ENCODE peak calls at places on chromosome 19, in ten cellular contexts. I is activated CD8-positive, alpha-beta T cell treated with anti-CD3 and anti-CD28 coated beads for 36 hours; R is BJ; H is glutamatergic neuron; G is fibroblast of villous mesenchyme; B is fibroblast of lung; S is adrenal gland; O is GM12865; D is tibial artery; T is Caco-2. E is an unnamed sample.

GRCh38 chr19:11887247-11887617 is 350 bp upstream of the ZNF69 start:
- DNase-seq in I (no peak), R (no peak), H (peak; percentile 22), G (no peak), B (peak; percentile 24), S (no peak), O (no peak), D (no peak), T (no peak), E (no peak)

GRCh38 chr19:9936151-9937000 is at the start of gene OLFM2:
- DNase-seq in I (peak; percentile 33), R (no peak), H (peak; percentile 73), G (no peak), B (no peak), S (peak; percentile 61), O (no peak), D (no peak), T (no peak), E (no peak)

GRCh38 chr19:3272952-3273351 is 48.5 kb downstream of the CELF5 start:
- DNase-seq in I (no peak), R (no peak), H (no peak), G (no peak), B (no peak), S (no peak), O (no peak), D (no peak), T (no peak), E (no peak)

GRCh38 chr19:32887572-32887971 is 18.0 kb upstream of the SLC7A9 start:
- DNase-seq in I (no peak), R (no peak), H (no peak), G (no peak), B (no peak), S (no peak), O (no peak), D (no peak), T (no peak), E (no peak)

GRCh38 chr19:30328096-30328495 is 44.1 kb upstream of the ZNF536 start:
- DNase-seq in I (no peak), R (no peak), H (no peak), G (no peak), B (no peak), S (no peak), O (no peak), D (no peak), T (no peak), E (no peak)

GRCh38 chr19:16587031-16588023 is 15.1 kb upstream of the SLC35E1 start:
- DNase-seq in I (peak; percentile 80), R (no peak), H (no peak), G (peak; percentile 60), B (peak; percentile 71), S (no peak), O (peak; percentile 89), D (no peak), T (no peak), E (no peak)

GRCh38 chr19:17755977-17756670 is 4.8 kb downstream of the FCHO1 start:
- DNase-seq in I (peak; percentile 82), R (no peak), H (peak; percentile 89), G (peak; percentile 41), B (peak; percentile 69), S (peak; percentile 59), O (peak; percentile 93), D (no peak), T (peak; percentile 57), E (no peak)

GRCh38 chr19:29389495-29389894 is 136.3 kb upstream of the VSTM2B start:
- DNase-seq in I (no peak), R (no peak), H (no peak), G (no peak), B (no peak), S (no peak), O (no peak), D (no peak), T (no peak), E (no peak)

GRCh38 chr19:34487651-34488051 is 6.1 kb downstream of the WTIP start:
- DNase-seq in I (no peak), R (no peak), H (no peak), G (no peak), B (no peak), S (no peak), O (no peak), D (peak; percentile 56), T (no peak), E (no peak)

GRCh38 chr19:57010541-57010940 is 109.2 kb upstream of the USP29 start:
- DNase-seq in I (no peak), R (no peak), H (no peak), G (no peak), B (no peak), S (no peak), O (no peak), D (no peak), T (no peak), E (no peak)

GRCh38 chr19:5790573-5791520 is at the start of gene DUS3L:
- DNase-seq in I (peak; percentile 99), R (peak; percentile 94), H (peak; percentile 98), G (peak; percentile 99), B (peak; percentile 98), S (peak; percentile 96), O (peak; percentile 100), D (peak; percentile 98), T (peak; percentile 98), E (peak; percentile 99)

GRCh38 chr19:10430505-10431253 is 10.3 kb downstream of the PDE4A start:
- DNase-seq in I (no peak), R (no peak), H (no peak), G (peak; percentile 60), B (peak; percentile 45), S (peak; percentile 58), O (peak; percentile 52), D (peak; percentile 83), T (no peak), E (no peak)

GRCh38 chr19:7994923-7995682 is 10.3 kb downstream of the ELAVL1 start:
- DNase-seq in I (no peak), R (no peak), H (no peak), G (peak; percentile 57), B (no peak), S (no peak), O (no peak), D (no peak), T (no peak), E (no peak)

GRCh38 chr19:49553451-49554271 is 25.9 kb downstream of the RCN3 start:
- DNase-seq in I (peak; percentile 81), R (no peak), H (no peak), G (peak; percentile 45), B (peak; percentile 82), S (no peak), O (no peak), D (no peak), T (peak; percentile 84), E (peak; percentile 65)

GRCh38 chr19:42401365-42402303 is 11.5 kb upstream of the CNFN start:
- DNase-seq in I (peak; percentile 88), R (no peak), H (peak; percentile 91), G (peak; percentile 82), B (peak; percentile 59), S (peak; percentile 80), O (peak; percentile 79), D (peak; percentile 79), T (peak; percentile 63), E (peak; percentile 85)

GRCh38 chr19:38944981-38945506 is 14.3 kb downstream of the MRPS12 start:
- DNase-seq in I (no peak), R (no peak), H (no peak), G (no peak), B (no peak), S (no peak), O (no peak), D (no peak), T (no peak), E (no peak)

GRCh38 chr19:6427131-6427530 is 2.5 kb upstream of the KHSRP start:
- DNase-seq in I (no peak), R (no peak), H (no peak), G (no peak), B (no peak), S (no peak), O (no peak), D (no peak), T (no peak), E (no peak)

GRCh38 chr19:20964798-20965197 is 41.7 kb downstream of the ZNF85 start:
- DNase-seq in I (peak; percentile 29), R (no peak), H (no peak), G (no peak), B (no peak), S (no peak), O (no peak), D (no peak), T (no peak), E (no peak)
- TF ChIP-seq CTCF in I (no peak), R (no peak), H (no peak), G (no peak), B (no peak), S (no peak), O (no peak), D (no peak), T (no peak), E (no peak)

GRCh38 chr19:48445256-48445605 is 552 bp upstream of the GRWD1 start:
- DNase-seq in I (peak; percentile 38), R (peak; percentile 52), H (no peak), G (peak; percentile 94), B (peak; percentile 93), S (no peak), O (peak; percentile 67), D (no peak), T (peak; percentile 72), E (peak; percentile 96)

GRCh38 chr19:48444129-48444932 is 1.5 kb upstream of the GRWD1 start:
- DNase-seq in I (peak; percentile 7), R (no peak), H (no peak), G (no peak), B (no peak), S (no peak), O (no peak), D (no peak), T (no peak), E (no peak)

GRCh38 chr19:48444933-48445194 is 919 bp upstream of the GRWD1 start:
- DNase-seq in I (no peak), R (no peak), H (no peak), G (no peak), B (no peak), S (no peak), O (no peak), D (no peak), T (no peak), E (no peak)

GRCh38 chr19:48446579-48446978 is 796 bp downstream of the GRWD1 start:
- DNase-seq in I (no peak), R (no peak), H (no peak), G (no peak), B (no peak), S (no peak), O (no peak), D (no peak), T (no peak), E (no peak)

GRCh38 chr19:48445606-48446481 is at the start of gene GRWD1:
- DNase-seq in I (peak; percentile 98), R (peak; percentile 88), H (peak; percentile 86), G (peak; percentile 95), B (peak; percentile 96), S (peak; percentile 88), O (peak; percentile 98), D (peak; percentile 95), T (peak; percentile 97), E (peak; percentile 97)
- TF ChIP-seq CTCF in I (no peak), R (peak; percentile 26), H (no peak), G (peak; percentile 15), B (no peak), S (no peak), O (no peak), D (no peak), T (no peak), E (no peak)

GRCh38 chr19:4622695-4623421 is 16.5 kb upstream of the TNFAIP8L1 start:
- DNase-seq in I (no peak), R (no peak), H (no peak), G (no peak), B (no peak), S (no peak), O (no peak), D (no peak), T (peak; percentile 56), E (no peak)
- TF ChIP-seq CTCF in I (no peak), R (peak; percentile 10), H (no peak), G (no peak), B (peak; percentile 4), S (no peak), O (no peak), D (no peak), T (peak; percentile 38), E (peak; percentile 0)

GRCh38 chr19:40489882-40490230 is 23.1 kb downstream of the SPTBN4 start:
- DNase-seq in I (no peak), R (no peak), H (no peak), G (no peak), B (no peak), S (no peak), O (no peak), D (no peak), T (no peak), E (no peak)
- TF ChIP-seq CTCF in I (no peak), R (no peak), H (no peak), G (no peak), B (no peak), S (no peak), O (no peak), D (no peak), T (no peak), E (no peak)